ENCODE peak calls at places on chromosomes 16 and 17, in ten cellular contexts. S, P, H, F, X, L, M, W, Y and G are unnamed samples.

GRCh38 chr17:29760279-29760721 is 137.6 kb upstream of the CORO6 start:
- DNase-seq in S (no peak), P (no peak), H (no peak), F (no peak), X (no peak), L (no peak), M (no peak), W (peak), Y (peak), G (no peak)

GRCh38 chr16:67539271-67539670 is 10.6 kb downstream of the RIPOR1 start:
- DNase-seq in S (no peak), P (no peak), H (no peak), F (no peak), X (no peak), L (no peak), M (no peak), W (no peak), Y (no peak), G (no peak)

GRCh38 chr16:66622863-66623262 is 18.4 kb downstream of the CMTM3 start:
- DNase-seq in S (no peak), P (no peak), H (no peak), F (no peak), X (no peak), L (no peak), M (no peak), W (peak), Y (no peak), G (no peak)

GRCh38 chr16:1781758-1782407 is 488 bp downstream of the SPSB3 start:
- DNase-seq in S (no peak), P (no peak), H (no peak), F (peak), X (peak), L (no peak), M (no peak), W (peak), Y (no peak), G (no peak)

GRCh38 chr17:45408611-45409421 is 23.9 kb downstream of the ARHGAP27 start:
- DNase-seq in S (no peak), P (no peak), H (no peak), F (no peak), X (no peak), L (no peak), M (no peak), W (peak), Y (no peak), G (no peak)

GRCh38 chr17:7045492-7046126 is 1.7 kb upstream of the SLC16A11 start:
- DNase-seq in S (no peak), P (peak), H (no peak), F (no peak), X (peak), L (peak), M (no peak), W (peak), Y (no peak), G (peak)

GRCh38 chr16:31273676-31274075 is 13.9 kb downstream of the ITGAM start:
- DNase-seq in S (no peak), P (no peak), H (no peak), F (no peak), X (no peak), L (no peak), M (no peak), W (no peak), Y (no peak), G (no peak)

GRCh38 chr16:58264961-58265479 is 29.8 kb downstream of the PRSS54 start:
- DNase-seq in S (no peak), P (peak), H (no peak), F (peak), X (peak), L (no peak), M (no peak), W (peak), Y (no peak), G (peak)

GRCh38 chr16:67000384-67001158 is 12.2 kb downstream of the CES4A start:
- DNase-seq in S (peak), P (no peak), H (peak), F (peak), X (no peak), L (peak), M (no peak), W (peak), Y (peak), G (no peak)

GRCh38 chr17:58279016-58279671 is 1.6 kb downstream of the MPO start:
- DNase-seq in S (peak), P (no peak), H (no peak), F (no peak), X (no peak), L (no peak), M (no peak), W (peak), Y (no peak), G (no peak)

GRCh38 chr17:4018446-4018845 is 54.2 kb upstream of the ATP2A3 start:
- DNase-seq in S (peak), P (no peak), H (no peak), F (no peak), X (no peak), L (no peak), M (no peak), W (no peak), Y (no peak), G (no peak)